ENCODE peak calls at places on chromosomes 13 and 19, in nine cellular contexts. Z, L, C, E, D, S, A, B and O are unnamed samples.

GRCh38 chr13:41311607-41312500 is 787 bp downstream of the NAA16 start:
- DNase-seq in Z (peak; percentile 28), L (peak; percentile 49), C (no peak), E (peak; percentile 33), D (peak; percentile 50), S (peak; percentile 42), A (peak; percentile 34), B (no peak), O (peak; percentile 37)

GRCh38 chr19:35612224-35612558 is 344 bp upstream of the HAUS5 start:
- DNase-seq in Z (no peak), L (no peak), C (no peak), E (no peak), D (no peak), S (no peak), A (no peak), B (no peak), O (no peak)

GRCh38 chr13:86737334-86737932 is 933.7 kb upstream of the SLITRK5 start:
- DNase-seq in Z (no peak), L (no peak), C (no peak), E (no peak), D (no peak), S (no peak), A (no peak), B (no peak), O (no peak)

GRCh38 chr13:27636624-27637288 is 15.1 kb downstream of the POLR1D start:
- DNase-seq in Z (no peak), L (no peak), C (no peak), E (no peak), D (no peak), S (no peak), A (no peak), B (no peak), O (peak; percentile 15)

GRCh38 chr13:114299604-114300305 is 14.5 kb upstream of the CHAMP1 start:
- DNase-seq in Z (no peak), L (no peak), C (no peak), E (no peak), D (no peak), S (no peak), A (no peak), B (no peak), O (no peak)

GRCh38 chr19:11377237-11377636 is 2.8 kb downstream of the SWSAP1 start:
- DNase-seq in Z (peak; percentile 77), L (no peak), C (no peak), E (peak; percentile 46), D (no peak), S (no peak), A (peak; percentile 89), B (peak; percentile 87), O (peak; percentile 92)

GRCh38 chr19:47768604-47769003 is 9.9 kb upstream of the SELENOW start:
- DNase-seq in Z (no peak), L (no peak), C (no peak), E (no peak), D (no peak), S (no peak), A (no peak), B (no peak), O (no peak)

GRCh38 chr19:55082023-55082851 is 6.6 kb downstream of the EPS8L1 start:
- DNase-seq in Z (no peak), L (no peak), C (no peak), E (no peak), D (peak; percentile 86), S (no peak), A (no peak), B (no peak), O (peak; percentile 41)

GRCh38 chr13:50779443-50780200 is 63.9 kb downstream of the DLEU7 start:
- DNase-seq in Z (no peak), L (no peak), C (no peak), E (no peak), D (no peak), S (no peak), A (no peak), B (no peak), O (no peak)

GRCh38 chr19:56189785-56190184 is 7.8 kb downstream of the ZSCAN5B start:
- DNase-seq in Z (no peak), L (no peak), C (no peak), E (no peak), D (no peak), S (no peak), A (no peak), B (no peak), O (no peak)

GRCh38 chr19:56191711-56192110 is 5.9 kb downstream of the ZSCAN5B start:
- DNase-seq in Z (no peak), L (no peak), C (no peak), E (no peak), D (no peak), S (no peak), A (no peak), B (no peak), O (no peak)

GRCh38 chr19:56193981-56194380 is 3.6 kb downstream of the ZSCAN5B start:
- DNase-seq in Z (no peak), L (no peak), C (no peak), E (no peak), D (no peak), S (no peak), A (no peak), B (no peak), O (no peak)

DNA sequence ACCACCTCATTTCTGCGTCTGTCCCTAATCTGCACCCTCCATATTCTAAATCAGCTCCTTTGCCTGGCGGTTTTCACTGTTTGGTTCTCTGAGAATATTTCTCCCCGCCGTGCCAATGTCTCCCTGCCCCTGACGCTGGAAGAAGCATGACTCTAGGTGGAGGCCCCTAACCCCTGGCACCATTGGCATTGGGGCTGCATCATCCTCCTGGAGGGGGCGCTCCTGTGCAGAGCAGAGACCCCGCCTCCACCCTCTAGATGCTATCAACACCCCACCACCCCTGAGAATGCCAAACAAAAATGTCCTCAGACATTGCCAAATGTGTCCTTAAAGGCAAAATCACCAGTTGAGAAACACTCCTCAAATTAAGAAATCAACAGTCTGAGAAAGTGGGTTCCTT is 6.5 kb downstream of the ZSCAN5B start:
- DNase-seq in Z (no peak), L (no peak), C (no peak), E (no peak), D (no peak), S (no peak), A (no peak), B (no peak), O (no peak)
- TF ChIP-seq CTCF in Z (no peak), L (no peak), C (no peak), E (no peak), D (no peak), S (no peak), A (no peak), B (no peak), O (no peak)

GRCh38 chr19:17703823-17704463 is 15.3 kb upstream of the MAP1S start:
- DNase-seq in Z (peak; percentile 15), L (peak; percentile 68), C (peak; percentile 63), E (no peak), D (peak; percentile 78), S (no peak), A (peak; percentile 35), B (no peak), O (no peak)
- TF ChIP-seq CTCF in Z (peak; percentile 82), L (peak; percentile 70), C (peak; percentile 86), E (no peak), D (peak; percentile 88), S (peak; percentile 88), A (peak; percentile 72), B (peak; percentile 65), O (peak; percentile 70)

DNA sequence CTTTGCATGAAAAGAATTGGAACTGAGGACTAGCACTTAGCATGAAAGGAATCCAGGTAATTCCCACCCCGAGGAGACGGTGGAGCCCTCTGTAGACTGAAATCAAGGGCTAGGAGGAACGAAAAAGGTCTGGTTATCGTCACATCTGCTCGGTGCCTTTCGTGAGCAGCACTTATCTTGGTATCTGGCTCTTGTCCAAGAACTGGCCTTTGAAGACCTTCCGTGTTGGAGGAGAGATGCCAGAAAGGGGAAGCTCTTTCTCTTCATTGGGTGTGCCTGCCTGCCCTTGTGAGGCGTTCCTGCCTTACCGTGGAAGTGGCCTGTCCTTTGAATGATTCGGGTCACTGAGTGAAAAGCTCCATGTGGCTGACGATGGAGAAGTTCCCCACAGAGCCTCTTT is 121.4 kb upstream of the SLC10A2 start:
- DNase-seq in Z (no peak), L (no peak), C (no peak), E (no peak), D (no peak), S (no peak), A (no peak), B (no peak), O (no peak)
- TF ChIP-seq CTCF in Z (no peak), L (no peak), C (no peak), E (no peak), D (no peak), S (no peak), A (no peak), B (no peak), O (no peak)

GRCh38 chr19:39428309-39429112 is 7.2 kb downstream of the RPS16 start:
- DNase-seq in Z (no peak), L (peak; percentile 52), C (no peak), E (no peak), D (no peak), S (peak; percentile 74), A (peak; percentile 93), B (peak; percentile 89), O (peak; percentile 95)
- TF ChIP-seq CTCF in Z (no peak), L (no peak), C (no peak), E (no peak), D (no peak), S (no peak), A (peak; percentile 20), B (no peak), O (no peak)

DNA sequence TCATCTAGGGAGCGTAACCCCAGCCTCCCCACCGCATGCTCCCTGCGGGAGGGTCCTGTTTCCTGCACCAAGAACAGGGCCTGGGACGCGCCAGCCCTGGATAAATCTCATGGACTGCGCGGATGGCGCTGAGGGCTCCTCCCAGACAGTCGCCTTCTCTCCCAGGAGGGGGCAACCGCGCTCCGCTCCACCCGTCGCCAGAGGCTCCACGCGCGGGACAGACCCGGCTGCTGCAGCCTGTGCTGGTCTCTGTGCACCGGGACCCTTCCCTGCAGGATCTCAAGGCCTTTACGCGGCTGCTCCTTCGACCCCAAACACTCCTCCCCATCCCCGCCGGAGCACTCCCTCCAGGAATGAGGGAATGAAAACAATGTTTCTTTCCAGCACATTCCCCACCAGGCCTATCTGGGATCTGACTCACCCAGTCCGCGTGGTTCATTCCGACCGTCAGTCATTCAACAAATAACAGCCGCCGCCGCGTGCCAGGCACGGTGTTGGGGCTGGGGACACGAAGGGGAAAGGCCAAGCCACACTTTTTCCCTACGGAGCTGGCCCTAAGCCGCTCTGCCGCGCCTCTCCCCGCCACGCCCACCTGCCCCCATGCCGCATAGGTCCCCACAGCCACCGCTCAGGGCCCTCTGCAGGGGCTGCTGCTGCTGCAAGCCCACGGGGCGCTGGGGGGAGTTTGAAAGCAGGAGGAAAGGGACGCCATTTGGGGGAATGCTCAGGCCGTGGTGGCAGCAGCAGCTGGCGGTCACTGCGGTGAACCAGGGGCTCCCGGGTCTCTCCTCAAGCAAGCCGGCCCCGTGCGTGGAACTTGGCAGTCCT is 6.0 kb downstream of the PNMA8B start:
- DNase-seq in Z (no peak), L (peak; percentile 50), C (peak; percentile 77), E (no peak), D (no peak), S (peak; percentile 55), A (peak; percentile 68), B (no peak), O (peak; percentile 51)
- TF ChIP-seq CTCF in Z (peak; percentile 8), L (no peak), C (peak; percentile 61), E (no peak), D (no peak), S (peak; percentile 50), A (peak; percentile 46), B (peak; percentile 35), O (peak; percentile 54)